ENCODE peak calls at places on chromosomes 7 and 10, in ten cellular contexts. One of them, this sample, is unnamed.

GRCh38 chr10:108358912-108359311 is 1194.4 kb upstream of the SORCS1 start:
- DNase-seq in SJSA1: no peak
- DNase-seq in mesenchymal stem cell: peak; percentile 64
- DNase-seq in uterus: no peak
- DNase-seq in CD8-positive, alpha-beta T cell: no peak
- DNase-seq in lung: no peak
- DNase-seq in heart right ventricle: no peak
- DNase-seq in transverse colon: no peak
- DNase-seq in breast epithelium: no peak
- DNase-seq in cardiac muscle cell: no peak
- DNase-seq in this sample: no peak

GRCh38 chr7:154950992-154951391 is 51.9 kb downstream of the PAXIP1 start:
- DNase-seq in heart right ventricle: no peak
- DNase-seq in mesenchymal stem cell: no peak
- DNase-seq in cardiac muscle cell: no peak
- DNase-seq in lung: no peak
- DNase-seq in breast epithelium: no peak
- DNase-seq in uterus: no peak
- DNase-seq in CD8-positive, alpha-beta T cell: no peak
- DNase-seq in SJSA1: no peak
- DNase-seq in transverse colon: no peak
- DNase-seq in this sample: no peak

GRCh38 chr7:74149556-74149955 is 24.6 kb upstream of the EIF4H start:
- DNase-seq in heart right ventricle: no peak
- DNase-seq in mesenchymal stem cell: no peak
- DNase-seq in CD8-positive, alpha-beta T cell: no peak
- DNase-seq in transverse colon: no peak
- DNase-seq in cardiac muscle cell: no peak
- DNase-seq in SJSA1: no peak
- DNase-seq in breast epithelium: no peak
- DNase-seq in lung: no peak
- DNase-seq in uterus: no peak
- DNase-seq in this sample: no peak

GRCh38 chr10:132443998-132444876 is 47.2 kb downstream of the PWWP2B start:
- DNase-seq in mesenchymal stem cell: no peak
- DNase-seq in cardiac muscle cell: peak; percentile 38
- DNase-seq in SJSA1: no peak
- DNase-seq in transverse colon: no peak
- DNase-seq in uterus: peak; percentile 81
- DNase-seq in breast epithelium: no peak
- DNase-seq in CD8-positive, alpha-beta T cell: no peak
- DNase-seq in lung: no peak
- DNase-seq in heart right ventricle: no peak
- DNase-seq in this sample: no peak

GRCh38 chr7:67371429-67372305 is 375.0 kb downstream of the TYW1 start:
- DNase-seq in uterus: peak; percentile 36
- DNase-seq in mesenchymal stem cell: peak; percentile 68
- DNase-seq in lung: peak; percentile 63
- DNase-seq in breast epithelium: peak; percentile 32
- DNase-seq in heart right ventricle: peak; percentile 25
- DNase-seq in cardiac muscle cell: peak; percentile 88
- DNase-seq in CD8-positive, alpha-beta T cell: peak; percentile 22
- DNase-seq in transverse colon: peak; percentile 40
- DNase-seq in SJSA1: peak; percentile 60
- DNase-seq in this sample: peak; percentile 45

GRCh38 chr10:119284679-119285096 is 77.3 kb downstream of the GRK5 start:
- DNase-seq in transverse colon: no peak
- DNase-seq in uterus: peak; percentile 60
- DNase-seq in heart right ventricle: peak; percentile 57
- DNase-seq in CD8-positive, alpha-beta T cell: no peak
- DNase-seq in SJSA1: no peak
- DNase-seq in lung: no peak
- DNase-seq in cardiac muscle cell: peak; percentile 36
- DNase-seq in mesenchymal stem cell: no peak
- DNase-seq in breast epithelium: peak; percentile 76
- DNase-seq in this sample: no peak

GRCh38 chr7:95989301-95989700 is 216.9 kb downstream of the DYNC1I1 start:
- DNase-seq in SJSA1: peak; percentile 78
- DNase-seq in cardiac muscle cell: peak; percentile 67
- DNase-seq in transverse colon: no peak
- DNase-seq in lung: no peak
- DNase-seq in CD8-positive, alpha-beta T cell: no peak
- DNase-seq in uterus: no peak
- DNase-seq in breast epithelium: no peak
- DNase-seq in heart right ventricle: no peak
- DNase-seq in mesenchymal stem cell: no peak
- DNase-seq in this sample: no peak

GRCh38 chr7:135774284-135774683 is 25.7 kb upstream of the FAM180A start:
- DNase-seq in lung: peak; percentile 38
- DNase-seq in mesenchymal stem cell: peak; percentile 74
- DNase-seq in cardiac muscle cell: no peak
- DNase-seq in CD8-positive, alpha-beta T cell: no peak
- DNase-seq in SJSA1: no peak
- DNase-seq in uterus: no peak
- DNase-seq in breast epithelium: peak; percentile 45
- DNase-seq in heart right ventricle: no peak
- DNase-seq in transverse colon: peak; percentile 20
- DNase-seq in this sample: no peak

GRCh38 chr10:125472037-125472607 is 210.8 kb downstream of the TEX36 start:
- DNase-seq in transverse colon: peak; percentile 56
- DNase-seq in uterus: no peak
- DNase-seq in CD8-positive, alpha-beta T cell: no peak
- DNase-seq in lung: peak; percentile 33
- DNase-seq in SJSA1: no peak
- DNase-seq in heart right ventricle: no peak
- DNase-seq in breast epithelium: no peak
- DNase-seq in mesenchymal stem cell: no peak
- DNase-seq in cardiac muscle cell: no peak
- DNase-seq in this sample: no peak

GRCh38 chr10:4141471-4141870 is 356.5 kb upstream of the KLF6 start:
- DNase-seq in cardiac muscle cell: peak; percentile 37
- DNase-seq in lung: no peak
- DNase-seq in uterus: no peak
- DNase-seq in heart right ventricle: no peak
- DNase-seq in mesenchymal stem cell: peak; percentile 33
- DNase-seq in transverse colon: no peak
- DNase-seq in breast epithelium: no peak
- DNase-seq in CD8-positive, alpha-beta T cell: no peak
- DNase-seq in SJSA1: no peak
- DNase-seq in this sample: no peak

GRCh38 chr7:121605297-121605640 is 209.2 kb upstream of the FAM3C start:
- DNase-seq in lung: no peak
- DNase-seq in SJSA1: no peak
- DNase-seq in transverse colon: no peak
- DNase-seq in heart right ventricle: no peak
- DNase-seq in breast epithelium: no peak
- DNase-seq in cardiac muscle cell: peak; percentile 11
- DNase-seq in uterus: no peak
- DNase-seq in mesenchymal stem cell: peak; percentile 4
- DNase-seq in CD8-positive, alpha-beta T cell: no peak
- DNase-seq in this sample: no peak

GRCh38 chr7:137880432-137880831 is 33.7 kb upstream of the DGKI start:
- DNase-seq in heart right ventricle: no peak
- DNase-seq in cardiac muscle cell: no peak
- DNase-seq in SJSA1: no peak
- DNase-seq in mesenchymal stem cell: peak; percentile 76
- DNase-seq in CD8-positive, alpha-beta T cell: no peak
- DNase-seq in breast epithelium: no peak
- DNase-seq in lung: no peak
- DNase-seq in uterus: peak; percentile 62
- DNase-seq in transverse colon: no peak
- DNase-seq in this sample: no peak
- H3K4me1 ChIP-seq in heart right ventricle: no peaks in the 10 kb centered on the region
- H3K4me1 ChIP-seq in cardiac muscle cell: peaks cover 21% of the 10 kb centered on the region
- H3K4me1 ChIP-seq in SJSA1: peaks cover 53% of the 10 kb centered on the region
- H3K4me1 ChIP-seq in mesenchymal stem cell: peaks cover 16% of the 10 kb centered on the region
- H3K4me1 ChIP-seq in CD8-positive, alpha-beta T cell: no peaks in the 10 kb centered on the region
- H3K4me1 ChIP-seq in breast epithelium: no peaks in the 10 kb centered on the region
- H3K4me1 ChIP-seq in lung: peaks cover 2% of the 10 kb centered on the region
- H3K4me1 ChIP-seq in uterus: peaks cover 13% of the 10 kb centered on the region
- H3K4me1 ChIP-seq in transverse colon: peaks cover 6% of the 10 kb centered on the region
- H3K4me1 ChIP-seq in this sample: no peaks in the 10 kb centered on the region

GRCh38 chr7:50557114-50557513 is 8.1 kb downstream of the DDC start:
- DNase-seq in uterus: no peak
- DNase-seq in mesenchymal stem cell: no peak
- DNase-seq in transverse colon: no peak
- DNase-seq in heart right ventricle: no peak
- DNase-seq in breast epithelium: no peak
- DNase-seq in SJSA1: no peak
- DNase-seq in cardiac muscle cell: no peak
- DNase-seq in lung: no peak
- DNase-seq in CD8-positive, alpha-beta T cell: no peak
- DNase-seq in this sample: no peak
- H3K4me1 ChIP-seq in uterus: no peaks in the 10 kb centered on the region
- H3K4me1 ChIP-seq in mesenchymal stem cell: peaks cover 9% of the 10 kb centered on the region
- H3K4me1 ChIP-seq in transverse colon: no peaks in the 10 kb centered on the region
- H3K4me1 ChIP-seq in heart right ventricle: no peaks in the 10 kb centered on the region
- H3K4me1 ChIP-seq in breast epithelium: no peaks in the 10 kb centered on the region
- H3K4me1 ChIP-seq in SJSA1: no peaks in the 10 kb centered on the region
- H3K4me1 ChIP-seq in cardiac muscle cell: no peaks in the 10 kb centered on the region
- H3K4me1 ChIP-seq in lung: peaks cover 4% of the 10 kb centered on the region
- H3K4me1 ChIP-seq in CD8-positive, alpha-beta T cell: no peaks in the 10 kb centered on the region
- H3K4me1 ChIP-seq in this sample: no peaks in the 10 kb centered on the region

GRCh38 chr10:80410578-80411145 is 2.3 kb downstream of the PRXL2A start:
- DNase-seq in breast epithelium: no peak
- DNase-seq in cardiac muscle cell: no peak
- DNase-seq in transverse colon: peak; percentile 32
- DNase-seq in SJSA1: no peak
- DNase-seq in lung: no peak
- DNase-seq in mesenchymal stem cell: no peak
- DNase-seq in heart right ventricle: no peak
- DNase-seq in CD8-positive, alpha-beta T cell: no peak
- DNase-seq in uterus: no peak
- DNase-seq in this sample: no peak
- H3K4me1 ChIP-seq in breast epithelium: peaks cover 17% of the 10 kb centered on the region
- H3K4me1 ChIP-seq in cardiac muscle cell: peaks cover 55% of the 10 kb centered on the region
- H3K4me1 ChIP-seq in transverse colon: peaks cover 39% of the 10 kb centered on the region
- H3K4me1 ChIP-seq in SJSA1: peaks cover 69% of the 10 kb centered on the region
- H3K4me1 ChIP-seq in lung: peaks cover 20% of the 10 kb centered on the region
- H3K4me1 ChIP-seq in mesenchymal stem cell: peaks cover 45% of the 10 kb centered on the region
- H3K4me1 ChIP-seq in heart right ventricle: peaks cover 10% of the 10 kb centered on the region
- H3K4me1 ChIP-seq in CD8-positive, alpha-beta T cell: peaks cover 4% of the 10 kb centered on the region
- H3K4me1 ChIP-seq in uterus: no peaks in the 10 kb centered on the region
- H3K4me1 ChIP-seq in this sample: no peaks in the 10 kb centered on the region

GRCh38 chr7:100195222-100195621 is 17.5 kb downstream of the STAG3 start:
- DNase-seq in SJSA1: no peak
- DNase-seq in heart right ventricle: no peak
- DNase-seq in mesenchymal stem cell: no peak
- DNase-seq in lung: no peak
- DNase-seq in CD8-positive, alpha-beta T cell: no peak
- DNase-seq in transverse colon: no peak
- DNase-seq in cardiac muscle cell: no peak
- DNase-seq in uterus: no peak
- DNase-seq in breast epithelium: no peak
- DNase-seq in this sample: no peak

GRCh38 chr7:100190059-100190711 is 12.5 kb downstream of the STAG3 start:
- DNase-seq in CD8-positive, alpha-beta T cell: no peak
- DNase-seq in heart right ventricle: no peak
- DNase-seq in breast epithelium: no peak
- DNase-seq in cardiac muscle cell: peak; percentile 37
- DNase-seq in mesenchymal stem cell: peak; percentile 51
- DNase-seq in uterus: no peak
- DNase-seq in SJSA1: no peak
- DNase-seq in lung: no peak
- DNase-seq in transverse colon: no peak
- DNase-seq in this sample: no peak

GRCh38 chr7:100192951-100193350 is 15.2 kb downstream of the STAG3 start:
- DNase-seq in SJSA1: no peak
- DNase-seq in transverse colon: no peak
- DNase-seq in mesenchymal stem cell: no peak
- DNase-seq in breast epithelium: no peak
- DNase-seq in CD8-positive, alpha-beta T cell: no peak
- DNase-seq in uterus: no peak
- DNase-seq in heart right ventricle: no peak
- DNase-seq in cardiac muscle cell: no peak
- DNase-seq in lung: no peak
- DNase-seq in this sample: no peak

GRCh38 chr7:100189061-100189460 is 11.3 kb downstream of the STAG3 start:
- DNase-seq in breast epithelium: no peak
- DNase-seq in CD8-positive, alpha-beta T cell: no peak
- DNase-seq in mesenchymal stem cell: no peak
- DNase-seq in uterus: no peak
- DNase-seq in cardiac muscle cell: no peak
- DNase-seq in transverse colon: no peak
- DNase-seq in heart right ventricle: no peak
- DNase-seq in lung: no peak
- DNase-seq in SJSA1: no peak
- DNase-seq in this sample: no peak

GRCh38 chr7:100191775-100192174 is 14.1 kb downstream of the STAG3 start:
- DNase-seq in uterus: no peak
- DNase-seq in transverse colon: no peak
- DNase-seq in mesenchymal stem cell: peak; percentile 45
- DNase-seq in lung: no peak
- DNase-seq in SJSA1: no peak
- DNase-seq in CD8-positive, alpha-beta T cell: no peak
- DNase-seq in cardiac muscle cell: no peak
- DNase-seq in heart right ventricle: no peak
- DNase-seq in breast epithelium: no peak
- DNase-seq in this sample: peak; percentile 20
- H3K4me1 ChIP-seq in uterus: no peaks in the 10 kb centered on the region
- H3K4me1 ChIP-seq in transverse colon: no peaks in the 10 kb centered on the region
- H3K4me1 ChIP-seq in mesenchymal stem cell: no peaks in the 10 kb centered on the region
- H3K4me1 ChIP-seq in lung: no peaks in the 10 kb centered on the region
- H3K4me1 ChIP-seq in SJSA1: no peaks in the 10 kb centered on the region
- H3K4me1 ChIP-seq in CD8-positive, alpha-beta T cell: peaks cover 23% of the 10 kb centered on the region
- H3K4me1 ChIP-seq in cardiac muscle cell: peaks cover 30% of the 10 kb centered on the region
- H3K4me1 ChIP-seq in heart right ventricle: no peaks in the 10 kb centered on the region
- H3K4me1 ChIP-seq in breast epithelium: no peaks in the 10 kb centered on the region
- H3K4me1 ChIP-seq in this sample: peaks cover 22% of the 10 kb centered on the region

GRCh38 chr7:28701731-28702130 is 256.4 kb downstream of the TRIL start:
- DNase-seq in uterus: no peak
- DNase-seq in heart right ventricle: no peak
- DNase-seq in breast epithelium: no peak
- DNase-seq in cardiac muscle cell: no peak
- DNase-seq in transverse colon: no peak
- DNase-seq in mesenchymal stem cell: no peak
- DNase-seq in CD8-positive, alpha-beta T cell: no peak
- DNase-seq in lung: no peak
- DNase-seq in SJSA1: no peak
- DNase-seq in this sample: no peak
- H3K4me1 ChIP-seq in uterus: no peaks in the 10 kb centered on the region
- H3K4me1 ChIP-seq in heart right ventricle: peaks cover 2% of the 10 kb centered on the region
- H3K4me1 ChIP-seq in breast epithelium: no peaks in the 10 kb centered on the region
- H3K4me1 ChIP-seq in cardiac muscle cell: peaks cover 20% of the 10 kb centered on the region
- H3K4me1 ChIP-seq in transverse colon: no peaks in the 10 kb centered on the region
- H3K4me1 ChIP-seq in mesenchymal stem cell: peaks cover 3% of the 10 kb centered on the region
- H3K4me1 ChIP-seq in CD8-positive, alpha-beta T cell: no peaks in the 10 kb centered on the region
- H3K4me1 ChIP-seq in lung: peaks cover 2% of the 10 kb centered on the region
- H3K4me1 ChIP-seq in SJSA1: peaks cover 13% of the 10 kb centered on the region
- H3K4me1 ChIP-seq in this sample: no peaks in the 10 kb centered on the region

DNA sequence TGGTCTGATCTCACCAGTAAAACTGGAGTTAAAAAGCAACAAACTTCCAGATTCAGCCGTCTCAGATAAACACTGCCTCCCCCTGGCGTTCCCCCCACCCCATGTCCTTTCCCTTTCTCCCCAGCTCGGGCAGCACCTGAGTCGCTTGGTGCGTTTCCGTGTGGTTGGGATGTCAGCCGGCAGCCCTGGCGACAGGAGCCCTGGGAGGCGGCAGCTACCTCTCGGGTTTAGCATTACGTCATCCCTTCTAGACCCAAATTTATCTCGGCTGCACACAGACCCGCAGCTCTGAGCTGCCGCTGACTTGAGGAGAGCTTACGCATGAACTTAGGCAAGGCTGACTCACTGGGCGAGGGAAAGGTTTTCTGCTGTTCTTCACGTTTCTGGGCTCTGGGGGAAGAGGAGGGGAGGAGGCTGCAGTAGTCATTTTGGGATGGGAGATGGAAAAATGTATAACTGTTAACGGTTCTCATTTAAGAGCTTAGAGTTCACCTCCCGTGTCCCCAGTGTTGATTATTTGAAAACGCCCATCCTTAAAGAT is 14.4 kb downstream of the MXI1 start:
- DNase-seq in mesenchymal stem cell: peak; percentile 93
- DNase-seq in SJSA1: peak; percentile 82
- DNase-seq in lung: peak; percentile 63
- DNase-seq in CD8-positive, alpha-beta T cell: peak; percentile 57
- DNase-seq in breast epithelium: peak; percentile 76
- DNase-seq in cardiac muscle cell: peak; percentile 89
- DNase-seq in transverse colon: peak; percentile 72
- DNase-seq in uterus: peak; percentile 92
- DNase-seq in heart right ventricle: peak; percentile 68
- DNase-seq in this sample: peak; percentile 71
- H3K4me1 ChIP-seq in mesenchymal stem cell: peaks cover 6% of the 10 kb centered on the region
- H3K4me1 ChIP-seq in SJSA1: peaks cover 16% of the 10 kb centered on the region
- H3K4me1 ChIP-seq in lung: peaks cover 8% of the 10 kb centered on the region
- H3K4me1 ChIP-seq in CD8-positive, alpha-beta T cell: peaks cover 16% of the 10 kb centered on the region
- H3K4me1 ChIP-seq in breast epithelium: no peaks in the 10 kb centered on the region
- H3K4me1 ChIP-seq in cardiac muscle cell: peaks cover 18% of the 10 kb centered on the region
- H3K4me1 ChIP-seq in transverse colon: peaks cover 12% of the 10 kb centered on the region
- H3K4me1 ChIP-seq in uterus: peaks cover 5% of the 10 kb centered on the region
- H3K4me1 ChIP-seq in heart right ventricle: peaks cover 13% of the 10 kb centered on the region
- H3K4me1 ChIP-seq in this sample: peaks cover 16% of the 10 kb centered on the region